ENCODE peak calls at places on chromosomes 5 and 9, in seven cellular contexts. R, B, O, E, V, P and L are unnamed samples.

GRCh38 chr9:105401651-105402050 is 46.2 kb upstream of the FSD1L start:
- DNase-seq in O (no peak), E (no peak), P (peak), V (no peak), R (no peak), B (no peak), L (no peak)

GRCh38 chr5:111004291-111004690 is 67.2 kb upstream of the TSLP start:
- DNase-seq in O (no peak), E (no peak), R (no peak), V (no peak), P (no peak), B (no peak), L (no peak)

GRCh38 chr5:170791325-170791954 is 7.9 kb downstream of the GABRP start:
- DNase-seq in O (peak), P (peak), V (peak), E (peak), B (peak), R (peak), L (no peak)

GRCh38 chr9:94821098-94821930 is 94.8 kb downstream of the AOPEP start:
- DNase-seq in R (no peak), V (no peak), O (no peak), B (no peak), E (no peak), P (no peak), L (no peak)

GRCh38 chr5:80761176-80761575 is 106.4 kb upstream of the DHFR start:
- DNase-seq in V (no peak), P (no peak), O (no peak), E (no peak), R (no peak), B (no peak), L (no peak)

GRCh38 chr5:1323803-1324173 is 21.1 kb downstream of the CLPTM1L start:
- DNase-seq in V (no peak), P (no peak), R (no peak), O (no peak), B (no peak), E (no peak), L (no peak)

GRCh38 chr5:133581348-133581747 is 31.0 kb downstream of the FSTL4 start:
- DNase-seq in P (no peak), O (no peak), V (no peak), E (no peak), B (no peak), R (no peak), L (no peak)

GRCh38 chr5:62149894-62150293 is 156.1 kb upstream of the KIF2A start:
- DNase-seq in B (no peak), P (no peak), V (no peak), E (no peak), R (no peak), O (no peak), L (no peak)

GRCh38 chr9:118121361-118121760 is 417.2 kb downstream of the TLR4 start:
- DNase-seq in V (no peak), R (no peak), E (no peak), O (no peak), B (no peak), P (no peak), L (no peak)

GRCh38 chr5:1885476-1885755 is 2.7 kb upstream of the IRX4 start:
- DNase-seq in P (no peak), E (no peak), O (no peak), V (no peak), B (no peak), R (no peak), L (no peak)

GRCh38 chr9:129676287-129676686 is 10.8 kb downstream of the PRRX2 start:
- DNase-seq in O (no peak), B (no peak), P (no peak), V (no peak), E (no peak), R (no peak), L (no peak)

GRCh38 chr5:104778-105296 is 12.9 kb downstream of the PLEKHG4B start:
- DNase-seq in P (no peak), E (no peak), B (no peak), O (no peak), V (no peak), R (no peak), L (no peak)

GRCh38 chr5:170111088-170111796 is 5.5 kb downstream of the FOXI1 start:
- DNase-seq in O (no peak), E (no peak), R (no peak), B (no peak), P (no peak), V (no peak), L (no peak)

GRCh38 chr5:5179079-5179478 is 38.9 kb downstream of the ADAMTS16 start:
- DNase-seq in O (no peak), P (no peak), B (no peak), V (no peak), E (no peak), R (no peak), L (no peak)

GRCh38 chr5:181203842-181204560 is 995 bp downstream of the TRIM7 start:
- DNase-seq in P (no peak), R (no peak), B (no peak), O (no peak), E (no peak), V (peak), L (no peak)